ENCODE peak calls at places on chromosomes 12 and 14, in nine cellular contexts. T is A549; S is stimulated activated CD4-positive, alpha-beta T cell treated with anti-CD3 and anti-CD28 coated beads, Interleukin-1b, Interleukin-23, amount 100 ng/mL, for 1 hour; C is AG08396; I is T-helper 1 cell; B is NCI-H524; E is SK-N-DZ; Y is iris pigment epithelial cell; H is natural killer cell. A is an unnamed sample.

GRCh38 chr12:48813464-48814312 is 4.6 kb upstream of the CACNB3 start:
- DNase-seq in I (no peak), E (no peak), T (no peak), B (no peak), H (no peak), S (no peak), Y (peak), C (no peak), A (no peak)

GRCh38 chr12:26721800-26722199 is 111.2 kb downstream of the ITPR2 start:
- DNase-seq in I (no peak), T (peak), H (no peak), S (no peak), E (peak), B (peak), C (no peak), Y (no peak), A (no peak)

GRCh38 chr12:24378548-24379011 is 429.1 kb upstream of the SOX5 start:
- DNase-seq in B (no peak), C (peak), H (no peak), S (no peak), Y (peak), T (no peak), I (no peak), E (no peak), A (peak)

GRCh38 chr12:74415633-74416032 is 122.0 kb upstream of the ATXN7L3B start:
- DNase-seq in T (peak), B (peak), C (peak), Y (peak), H (no peak), E (peak), I (no peak), S (no peak), A (no peak)

GRCh38 chr14:39267592-39268112 is 33.9 kb downstream of the MIA2 start:
- DNase-seq in H (no peak), I (peak), S (no peak), T (no peak), B (peak), Y (no peak), C (no peak), E (no peak), A (peak)

GRCh38 chr14:100306506-100307214 is 416 bp upstream of the SLC25A29 start:
- DNase-seq in C (peak), I (peak), S (peak), B (peak), T (peak), Y (peak), E (peak), H (peak), A (peak)

GRCh38 chr12:124484526-124484953 is 82.9 kb downstream of the NCOR2 start:
- DNase-seq in Y (no peak), B (no peak), I (no peak), C (no peak), E (no peak), H (no peak), T (no peak), S (no peak), A (no peak)

GRCh38 chr14:90419200-90419599 is 22.4 kb downstream of the CALM1 start:
- DNase-seq in S (no peak), E (no peak), H (no peak), I (no peak), B (no peak), Y (peak), T (peak), C (peak), A (peak)

GRCh38 chr14:76876076-76876475 is 49.9 kb downstream of the LRRC74A start:
- DNase-seq in E (peak), I (peak), C (peak), T (peak), S (no peak), Y (peak), B (peak), H (peak), A (peak)

GRCh38 chr14:92974541-92975345 is 51.8 kb downstream of the CHGA start:
- DNase-seq in Y (no peak), T (no peak), I (no peak), E (no peak), C (no peak), B (no peak), H (no peak), S (no peak), A (no peak)

GRCh38 chr14:69614592-69614991 is 3.2 kb downstream of the SUSD6 start:
- DNase-seq in T (no peak), I (no peak), S (no peak), E (no peak), C (no peak), B (no peak), H (no peak), Y (no peak), A (no peak)

GRCh38 chr12:119710941-119711551 is 43.1 kb downstream of the PRKAB1 start:
- DNase-seq in H (no peak), B (no peak), Y (no peak), S (no peak), I (no peak), E (no peak), C (no peak), T (no peak), A (no peak)

GRCh38 chr12:14995583-14996425 is 23.0 kb downstream of the PDE6H start:
- DNase-seq in C (no peak), I (no peak), T (peak), H (no peak), B (peak), Y (peak), E (peak), S (no peak), A (peak)

GRCh38 chr12:47736877-47737676 is 11.8 kb upstream of the ENDOU start:
- DNase-seq in H (no peak), S (no peak), B (no peak), I (no peak), T (no peak), C (peak), Y (peak), E (peak), A (peak)

GRCh38 chr12:132428872-132429121 is 61.2 kb upstream of the FBRSL1 start:
- DNase-seq in E (no peak), B (peak), T (no peak), I (no peak), Y (no peak), C (no peak), S (no peak), H (no peak), A (no peak)

GRCh38 chr14:100895411-100895810 is 8.1 kb downstream of the RTL1 start:
- DNase-seq in S (no peak), T (no peak), C (no peak), Y (no peak), I (no peak), E (no peak), B (no peak), H (no peak), A (no peak)

GRCh38 chr14:45051180-45051579 is 32.7 kb upstream of the PRPF39 start:
- DNase-seq in B (peak), E (no peak), T (no peak), Y (no peak), H (no peak), S (no peak), C (no peak), I (no peak), A (no peak)

GRCh38 chr14:36258241-36258640 is 62.2 kb downstream of the MBIP start:
- DNase-seq in C (no peak), T (no peak), E (no peak), I (no peak), H (no peak), S (no peak), Y (no peak), B (no peak), A (no peak)

GRCh38 chr12:1306817-1307216 is 287.6 kb downstream of the FBXL14 start:
- DNase-seq in Y (no peak), H (no peak), C (no peak), B (no peak), E (no peak), I (no peak), S (no peak), T (no peak), A (no peak)

GRCh38 chr14:73176673-73177072 is 40.4 kb downstream of the PSEN1 start:
- DNase-seq in C (no peak), S (no peak), H (no peak), E (no peak), I (no peak), T (no peak), B (no peak), Y (peak), A (peak)

GRCh38 chr12:103077108-103077773 is 119.8 kb downstream of the ASCL1 start:
- DNase-seq in C (no peak), B (no peak), Y (no peak), T (no peak), I (no peak), S (no peak), E (no peak), H (no peak), A (no peak)

GRCh38 chr14:31578266-31578665 is 17.1 kb downstream of the NUBPL start:
- DNase-seq in E (no peak), T (no peak), H (no peak), S (no peak), I (no peak), C (no peak), Y (peak), B (no peak), A (peak)

GRCh38 chr12:88420460-88420859 is 159.8 kb downstream of the KITLG start:
- DNase-seq in S (no peak), C (peak), E (no peak), I (no peak), T (peak), B (no peak), H (no peak), Y (peak), A (peak)

GRCh38 chr12:49965836-49966235 is 4.2 kb downstream of the AQP5 start:
- DNase-seq in C (no peak), I (no peak), T (no peak), H (no peak), E (no peak), Y (no peak), S (no peak), B (no peak), A (no peak)

GRCh38 chr14:34237677-34238076 is 224.4 kb downstream of the SPTSSA start:
- DNase-seq in H (no peak), E (no peak), T (no peak), B (no peak), Y (no peak), I (no peak), S (no peak), C (no peak), A (no peak)

GRCh38 chr14:54671537-54671936 is 104.6 kb downstream of the SAMD4A start:
- DNase-seq in I (no peak), T (no peak), H (no peak), Y (no peak), E (no peak), C (no peak), S (no peak), B (no peak), A (no peak)

GRCh38 chr12:25328082-25328712 is 77.5 kb upstream of the KRAS start:
- DNase-seq in Y (peak), E (no peak), I (no peak), B (no peak), H (no peak), T (no peak), C (no peak), S (no peak), A (peak)

GRCh38 chr14:100341301-100342031 is 18.3 kb downstream of the SLC25A47 start:
- DNase-seq in I (no peak), T (peak), E (no peak), C (peak), S (no peak), H (no peak), B (no peak), Y (peak), A (peak)

GRCh38 chr12:121033625-121034349 is 5.3 kb downstream of the OASL start:
- DNase-seq in T (peak), H (peak), I (peak), E (no peak), Y (peak), S (peak), C (no peak), B (no peak), A (peak)

GRCh38 chr14:104542871-104543830 is 36.4 kb upstream of the C14orf180 start:
- DNase-seq in I (no peak), B (no peak), H (no peak), Y (no peak), C (no peak), E (no peak), S (no peak), T (no peak), A (no peak)

GRCh38 chr12:96194901-96195844 is 998 bp downstream of the ELK3 start:
- DNase-seq in C (peak), T (peak), Y (peak), H (peak), E (no peak), S (peak), I (peak), B (peak), A (peak)

A was measured in fibroblast of gingiva.